ENCODE peak calls at places on chromosomes 4 and X, in ten cellular contexts. G is right lobe of liver, U is A549, S is stomach, R is HAP-1, A is cardiac muscle cell, F is uterus, Q is right atrium auricular region, O is ovary, M is Peyer's patch. L is an unnamed sample.
A peak's percentile ranks its signal among the peaks of the same experiment; 100 is the strongest.

GRCh38 chr4:108834167-108834566 is 71.3 kb upstream of the ETNPPL start:
- DNase-seq in O (no peak), M (no peak), A (no peak), F (no peak), G (no peak), U (no peak), S (no peak), Q (no peak), R (peak; percentile 11), L (no peak)

GRCh38 chrX:68868316-68868715 is 39.5 kb downstream of the EFNB1 start:
- DNase-seq in U (no peak), R (no peak), F (no peak), S (no peak), Q (no peak), A (no peak), G (no peak), O (no peak), M (no peak), L (no peak)

GRCh38 chr4:159229164-159229563 is 126.3 kb downstream of the RAPGEF2 start:
- DNase-seq in U (no peak), A (peak; percentile 90), F (no peak), M (no peak), O (no peak), Q (no peak), G (no peak), S (no peak), R (no peak), L (no peak)

GRCh38 chrX:51461053-51462050 is 35.0 kb downstream of the NUDT11 start:
- DNase-seq in U (peak; percentile 12), M (peak; percentile 47), S (no peak), R (peak; percentile 89), Q (no peak), F (no peak), O (no peak), G (no peak), A (peak; percentile 46), L (peak; percentile 47)

GRCh38 chr4:77465271-77465670 is 140.3 kb upstream of the CXCL13 start:
- DNase-seq in R (no peak), Q (no peak), M (peak; percentile 51), A (no peak), U (no peak), S (peak; percentile 62), F (no peak), O (no peak), G (peak; percentile 64), L (no peak)

GRCh38 chr4:102324725-102325124 is 20.6 kb downstream of the SLC39A8 start:
- DNase-seq in F (no peak), G (no peak), R (no peak), O (no peak), Q (no peak), A (no peak), U (no peak), S (no peak), M (no peak), L (no peak)

GRCh38 chr4:118740869-118741268 is 55.7 kb downstream of the METTL14 start:
- DNase-seq in U (peak; percentile 1), G (no peak), R (no peak), S (no peak), M (no peak), F (no peak), O (no peak), A (peak; percentile 55), Q (no peak), L (peak; percentile 58)

GRCh38 chr4:22515145-22515887 is 550 bp downstream of the ADGRA3 start:
- DNase-seq in F (peak; percentile 66), G (peak; percentile 90), U (peak; percentile 74), A (peak; percentile 83), O (peak; percentile 72), Q (peak; percentile 60), M (peak; percentile 77), S (peak; percentile 77), R (peak; percentile 84), L (no peak)

GRCh38 chr4:80029364-80029763 is 43.7 kb downstream of the ANTXR2 start:
- DNase-seq in O (no peak), G (no peak), M (no peak), U (no peak), A (no peak), Q (no peak), F (no peak), S (no peak), R (no peak), L (no peak)

GRCh38 chrX:71199252-71199651 is 23.8 kb upstream of the GJB1 start:
- DNase-seq in G (no peak), F (no peak), Q (no peak), A (no peak), S (no peak), R (no peak), U (no peak), M (no peak), O (no peak), L (no peak)

GRCh38 chr4:147772056-147772455 is 40.2 kb downstream of the ARHGAP10 start:
- DNase-seq in G (no peak), Q (no peak), F (no peak), U (no peak), A (no peak), M (peak; percentile 67), O (no peak), S (peak; percentile 58), R (no peak), L (no peak)

GRCh38 chr4:147773261-147774184 is 41.6 kb downstream of the ARHGAP10 start:
- DNase-seq in Q (no peak), U (no peak), A (no peak), R (no peak), F (no peak), G (no peak), M (no peak), S (no peak), O (no peak), L (no peak)

GRCh38 chr4:147769386-147769785 is 37.5 kb downstream of the ARHGAP10 start:
- DNase-seq in F (no peak), S (no peak), Q (no peak), G (no peak), A (no peak), O (no peak), M (no peak), U (no peak), R (no peak), L (no peak)

GRCh38 chr4:147772459-147772969 is 40.6 kb downstream of the ARHGAP10 start:
- DNase-seq in Q (no peak), O (no peak), S (no peak), A (peak; percentile 25), G (no peak), M (no peak), R (no peak), F (no peak), U (no peak), L (no peak)

DNA sequence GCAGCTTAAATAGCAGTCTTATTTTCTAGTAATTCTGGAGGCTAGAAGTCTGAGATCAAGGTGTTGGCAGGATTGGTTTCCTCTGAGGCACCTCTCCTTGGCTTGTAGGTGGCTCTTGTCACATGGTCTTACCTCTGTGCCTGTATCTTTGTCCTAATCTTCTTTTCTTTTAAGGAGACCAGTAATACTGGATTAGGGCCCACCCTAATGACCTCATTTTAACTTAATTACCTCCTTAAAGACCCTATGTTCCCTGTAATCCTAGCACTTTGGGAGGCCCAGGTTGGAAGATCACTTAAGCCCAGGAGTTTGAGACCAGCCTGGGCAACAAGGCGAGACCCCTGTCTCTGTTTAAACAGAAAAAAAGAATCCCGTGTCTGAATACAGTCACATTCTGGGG is 38.9 kb downstream of the ARHGAP10 start:
- DNase-seq in R (no peak), O (no peak), S (no peak), A (no peak), G (no peak), M (no peak), F (no peak), Q (no peak), U (no peak), L (no peak)
- H3K4me1 ChIP-seq in R (no peaks in the 10 kb centered on the region), O (peaks cover 16% of the 10 kb centered on the region), S (peaks cover 83% of the 10 kb centered on the region), A (peaks cover 17% of the 10 kb centered on the region), G (no peaks in the 10 kb centered on the region), M (no peaks in the 10 kb centered on the region), F (no peaks in the 10 kb centered on the region), Q (peaks cover 58% of the 10 kb centered on the region), U (peaks cover 36% of the 10 kb centered on the region), L (no peaks in the 10 kb centered on the region)

DNA sequence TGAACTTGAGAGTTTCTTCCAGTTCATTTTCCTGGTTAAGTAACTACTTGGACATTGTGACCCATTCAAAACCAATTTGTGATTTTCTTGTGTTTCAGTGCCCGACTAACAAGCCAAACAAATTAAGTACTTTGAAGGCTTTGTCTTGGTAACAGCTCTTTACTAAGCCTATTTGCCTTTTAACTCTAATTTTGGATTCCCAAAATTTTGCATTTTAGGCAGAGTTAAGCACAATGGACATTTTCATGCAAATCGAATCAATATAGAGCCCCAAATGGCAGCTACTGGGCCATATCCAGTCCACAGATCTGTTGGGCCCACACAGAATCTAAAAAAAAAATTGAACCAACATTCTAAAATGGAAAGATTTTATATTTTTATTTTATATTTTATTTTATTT is 31.4 kb upstream of the CHRNA9 start:
- DNase-seq in A (no peak), F (no peak), R (no peak), U (no peak), G (no peak), Q (no peak), M (no peak), S (no peak), O (no peak), L (no peak)
- H3K4me1 ChIP-seq in A (no peaks in the 10 kb centered on the region), F (no peaks in the 10 kb centered on the region), R (peaks cover under 1% of the 10 kb centered on the region), U (peaks cover 8% of the 10 kb centered on the region), G (no peaks in the 10 kb centered on the region), Q (no peaks in the 10 kb centered on the region), M (peaks cover 42% of the 10 kb centered on the region), S (peaks cover 34% of the 10 kb centered on the region), O (no peaks in the 10 kb centered on the region), L (peaks cover 95% of the 10 kb centered on the region)

GRCh38 chrX:23727206-23727605 is 15.9 kb downstream of the ACOT9 start:
- DNase-seq in O (no peak), M (no peak), G (no peak), R (no peak), F (no peak), Q (no peak), S (no peak), A (no peak), U (no peak), L (no peak)
- H3K4me1 ChIP-seq in O (no peaks in the 10 kb centered on the region), M (no peaks in the 10 kb centered on the region), G (no peaks in the 10 kb centered on the region), R (no peaks in the 10 kb centered on the region), F (no peaks in the 10 kb centered on the region), Q (no peaks in the 10 kb centered on the region), S (no peaks in the 10 kb centered on the region), A (no peaks in the 10 kb centered on the region), U (no peaks in the 10 kb centered on the region), L (no peaks in the 10 kb centered on the region)

DNA sequence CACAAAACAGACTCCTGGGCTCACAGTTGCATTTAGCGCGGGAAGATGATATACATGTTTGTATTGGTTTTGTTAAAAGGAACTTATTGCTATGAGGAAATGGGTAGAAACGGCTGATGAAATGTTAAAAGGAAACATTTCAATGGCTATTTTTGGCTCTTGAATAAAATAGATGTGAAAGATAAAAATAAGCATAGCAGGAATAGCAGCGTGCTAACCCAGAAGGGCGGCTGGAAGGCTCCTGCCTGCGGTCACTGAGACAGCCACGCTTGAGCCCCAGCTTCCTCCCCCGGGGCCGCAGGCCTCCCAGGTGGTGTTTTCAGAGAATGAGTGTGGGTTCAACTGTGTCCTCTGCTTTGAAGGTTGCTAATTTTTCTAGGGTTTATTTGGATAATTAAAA is 35.0 kb upstream of the CLCN4 start:
- DNase-seq in O (no peak), A (no peak), Q (no peak), M (peak; percentile 80), S (no peak), U (no peak), F (no peak), G (no peak), R (no peak), L (peak; percentile 88)
- H3K4me1 ChIP-seq in O (no peaks in the 10 kb centered on the region), A (no peaks in the 10 kb centered on the region), Q (peaks cover 9% of the 10 kb centered on the region), M (no peaks in the 10 kb centered on the region), S (peaks cover 31% of the 10 kb centered on the region), U (no peaks in the 10 kb centered on the region), F (no peaks in the 10 kb centered on the region), G (no peaks in the 10 kb centered on the region), R (no peaks in the 10 kb centered on the region), L (peaks cover 58% of the 10 kb centered on the region)

GRCh38 chr4:10104991-10105276 is 11.7 kb downstream of the WDR1 start:
- DNase-seq in Q (no peak), O (no peak), R (no peak), A (no peak), U (no peak), M (no peak), S (no peak), G (no peak), F (no peak), L (no peak)
- H3K4me1 ChIP-seq in Q (peaks cover 100% of the 10 kb centered on the region), O (peaks cover 38% of the 10 kb centered on the region), R (peaks cover 10% of the 10 kb centered on the region), A (peaks cover 94% of the 10 kb centered on the region), U (peaks cover 50% of the 10 kb centered on the region), M (peaks cover 48% of the 10 kb centered on the region), S (peaks cover 100% of the 10 kb centered on the region), G (peaks cover 5% of the 10 kb centered on the region), F (peaks cover 47% of the 10 kb centered on the region), L (no peaks in the 10 kb centered on the region)

L was measured in OCI-LY7.